ENCODE peak calls at places on chromosome 15, in six cellular contexts. Z is activated T-cell treated with anti-CD3 and anti-CD28 coated beads, Interleukin-2, amount 50 U/mL, for 72 hours; A is GM23338; H is T-cell; M is pancreas; R is body of pancreas. V is an unnamed sample.
A peak's percentile ranks its signal among the peaks of the same experiment; 100 is the strongest.

GRCh38 chr15:74855857-74856256 is 12.9 kb upstream of the ULK3 start:
- ATAC-seq in Z (no peak), A (peak; percentile 78), H (no peak), M (no peak), R (no peak), V (peak; percentile 30)

GRCh38 chr15:64146885-64147681 is 4.4 kb upstream of the SNX22 start:
- ATAC-seq in Z (no peak), A (no peak), H (no peak), M (no peak), R (no peak), V (no peak)

GRCh38 chr15:71691700-71692417 is 118.5 kb upstream of the NR2E3 start:
- ATAC-seq in Z (no peak), A (no peak), H (no peak), M (peak; percentile 44), R (peak; percentile 80), V (peak; percentile 24)

GRCh38 chr15:79296583-79296982 is 14.1 kb downstream of the ANKRD34C start:
- ATAC-seq in Z (no peak), A (peak; percentile 66), H (no peak), M (no peak), R (no peak), V (peak; percentile 29)

GRCh38 chr15:38695249-38696119 is 130.9 kb upstream of the RASGRP1 start:
- ATAC-seq in Z (peak; percentile 10), A (no peak), H (no peak), M (no peak), R (no peak), V (no peak)

GRCh38 chr15:66827039-66827697 is 125.1 kb downstream of the SMAD6 start:
- ATAC-seq in Z (no peak), A (peak; percentile 88), H (no peak), M (no peak), R (no peak), V (no peak)

GRCh38 chr15:66706225-66706732 is 4.2 kb downstream of the SMAD6 start:
- ATAC-seq in Z (no peak), A (no peak), H (no peak), M (no peak), R (no peak), V (no peak)

GRCh38 chr15:85541744-85542143 is 161.3 kb downstream of the AKAP13 start:
- ATAC-seq in Z (peak; percentile 82), A (no peak), H (no peak), M (peak; percentile 10), R (no peak), V (no peak)

GRCh38 chr15:90420488-90420850 is 32.4 kb downstream of the IQGAP1 start:
- ATAC-seq in Z (no peak), A (no peak), H (no peak), M (no peak), R (no peak), V (no peak)

GRCh38 chr15:100516592-100517489 is 11.9 kb downstream of the CERS3 start:
- ATAC-seq in Z (no peak), A (no peak), H (no peak), M (peak; percentile 72), R (peak; percentile 53), V (no peak)

V was measured in esophagus mucosa.